ENCODE peak calls at places on chromosomes 3 and 15, in seven cellular contexts. One of them, this sample, is unnamed.
A peak's percentile ranks its signal among the peaks of the same experiment; 100 is the strongest.

GRCh38 chr3:114213669-114214541 is 23.5 kb downstream of the ZNF80 start:
- DNase-seq in activated CD8-positive, alpha-beta memory T cell treated with anti-CD3 and anti-CD28 coated beads, Interleukin-2, amount 50 U/mL, for 4 hours: peak; percentile 70
- DNase-seq in ELR: peak; percentile 90
- DNase-seq in ovary: no peak
- DNase-seq in pancreas: no peak
- DNase-seq in H1: no peak
- DNase-seq in H9: peak; percentile 68
- DNase-seq in this sample: no peak

GRCh38 chr3:169615833-169616232 is 47.7 kb downstream of the MECOM start:
- DNase-seq in activated CD8-positive, alpha-beta memory T cell treated with anti-CD3 and anti-CD28 coated beads, Interleukin-2, amount 50 U/mL, for 4 hours: no peak
- DNase-seq in ELR: no peak
- DNase-seq in pancreas: no peak
- DNase-seq in ovary: no peak
- DNase-seq in H9: no peak
- DNase-seq in H1: no peak
- DNase-seq in this sample: no peak

GRCh38 chr3:194330579-194330978 is 20.5 kb downstream of the CPN2 start:
- DNase-seq in ovary: no peak
- DNase-seq in ELR: no peak
- DNase-seq in activated CD8-positive, alpha-beta memory T cell treated with anti-CD3 and anti-CD28 coated beads, Interleukin-2, amount 50 U/mL, for 4 hours: no peak
- DNase-seq in H9: no peak
- DNase-seq in pancreas: peak; percentile 61
- DNase-seq in H1: no peak
- DNase-seq in this sample: peak; percentile 80

GRCh38 chr15:24718289-24719082 is 42.9 kb downstream of the NPAP1 start:
- DNase-seq in ovary: no peak
- DNase-seq in pancreas: no peak
- DNase-seq in H9: no peak
- DNase-seq in ELR: no peak
- DNase-seq in H1: no peak
- DNase-seq in activated CD8-positive, alpha-beta memory T cell treated with anti-CD3 and anti-CD28 coated beads, Interleukin-2, amount 50 U/mL, for 4 hours: no peak
- DNase-seq in this sample: no peak

GRCh38 chr3:192834428-192834827 is 83.2 kb downstream of the MB21D2 start:
- DNase-seq in ELR: no peak
- DNase-seq in H9: no peak
- DNase-seq in H1: no peak
- DNase-seq in ovary: no peak
- DNase-seq in activated CD8-positive, alpha-beta memory T cell treated with anti-CD3 and anti-CD28 coated beads, Interleukin-2, amount 50 U/mL, for 4 hours: no peak
- DNase-seq in pancreas: no peak
- DNase-seq in this sample: no peak

GRCh38 chr3:170419301-170420087 is 826 bp downstream of the CLDN11 start:
- DNase-seq in H1: peak; percentile 75
- DNase-seq in ELR: peak; percentile 45
- DNase-seq in H9: peak; percentile 72
- DNase-seq in ovary: peak; percentile 78
- DNase-seq in pancreas: no peak
- DNase-seq in activated CD8-positive, alpha-beta memory T cell treated with anti-CD3 and anti-CD28 coated beads, Interleukin-2, amount 50 U/mL, for 4 hours: no peak
- DNase-seq in this sample: no peak

GRCh38 chr3:15157441-15157840 is 48.6 kb upstream of the CAPN7 start:
- DNase-seq in ovary: no peak
- DNase-seq in H1: no peak
- DNase-seq in pancreas: no peak
- DNase-seq in activated CD8-positive, alpha-beta memory T cell treated with anti-CD3 and anti-CD28 coated beads, Interleukin-2, amount 50 U/mL, for 4 hours: no peak
- DNase-seq in H9: no peak
- DNase-seq in ELR: no peak
- DNase-seq in this sample: no peak

GRCh38 chr3:63970596-63971468 is 52.5 kb downstream of the PSMD6 start:
- DNase-seq in ELR: no peak
- DNase-seq in H9: no peak
- DNase-seq in H1: no peak
- DNase-seq in pancreas: no peak
- DNase-seq in ovary: no peak
- DNase-seq in activated CD8-positive, alpha-beta memory T cell treated with anti-CD3 and anti-CD28 coated beads, Interleukin-2, amount 50 U/mL, for 4 hours: no peak
- DNase-seq in this sample: no peak

GRCh38 chr15:90174140-90174891 is 26.8 kb upstream of the SEMA4B start:
- DNase-seq in pancreas: peak; percentile 78
- DNase-seq in activated CD8-positive, alpha-beta memory T cell treated with anti-CD3 and anti-CD28 coated beads, Interleukin-2, amount 50 U/mL, for 4 hours: no peak
- DNase-seq in H9: peak; percentile 41
- DNase-seq in ovary: peak; percentile 91
- DNase-seq in H1: no peak
- DNase-seq in ELR: no peak
- DNase-seq in this sample: peak; percentile 94

GRCh38 chr3:189839576-189839975 is 208.4 kb downstream of the TP63 start:
- DNase-seq in activated CD8-positive, alpha-beta memory T cell treated with anti-CD3 and anti-CD28 coated beads, Interleukin-2, amount 50 U/mL, for 4 hours: no peak
- DNase-seq in ELR: peak; percentile 27
- DNase-seq in pancreas: no peak
- DNase-seq in H9: no peak
- DNase-seq in ovary: no peak
- DNase-seq in H1: no peak
- DNase-seq in this sample: no peak

GRCh38 chr3:30848093-30848779 is 46.2 kb downstream of the GADL1 start:
- DNase-seq in H9: no peak
- DNase-seq in ovary: no peak
- DNase-seq in activated CD8-positive, alpha-beta memory T cell treated with anti-CD3 and anti-CD28 coated beads, Interleukin-2, amount 50 U/mL, for 4 hours: no peak
- DNase-seq in pancreas: no peak
- DNase-seq in ELR: no peak
- DNase-seq in H1: no peak
- DNase-seq in this sample: no peak

GRCh38 chr15:75809986-75810750 is 33.1 kb upstream of the UBE2Q2 start:
- DNase-seq in H1: peak; percentile 72
- DNase-seq in ovary: no peak
- DNase-seq in H9: peak; percentile 72
- DNase-seq in ELR: peak; percentile 51
- DNase-seq in pancreas: peak; percentile 34
- DNase-seq in activated CD8-positive, alpha-beta memory T cell treated with anti-CD3 and anti-CD28 coated beads, Interleukin-2, amount 50 U/mL, for 4 hours: no peak
- DNase-seq in this sample: no peak

GRCh38 chr15:73284073-73284472 is 84.7 kb downstream of the HCN4 start:
- DNase-seq in ovary: no peak
- DNase-seq in H9: no peak
- DNase-seq in ELR: peak; percentile 53
- DNase-seq in H1: no peak
- DNase-seq in pancreas: no peak
- DNase-seq in activated CD8-positive, alpha-beta memory T cell treated with anti-CD3 and anti-CD28 coated beads, Interleukin-2, amount 50 U/mL, for 4 hours: no peak
- DNase-seq in this sample: no peak

GRCh38 chr15:100152463-100152862 is 189.3 kb downstream of the ADAMTS17 start:
- DNase-seq in pancreas: no peak
- DNase-seq in H9: no peak
- DNase-seq in activated CD8-positive, alpha-beta memory T cell treated with anti-CD3 and anti-CD28 coated beads, Interleukin-2, amount 50 U/mL, for 4 hours: no peak
- DNase-seq in H1: no peak
- DNase-seq in ELR: no peak
- DNase-seq in ovary: no peak
- DNase-seq in this sample: peak; percentile 55

GRCh38 chr15:57356178-57356577 is 20.1 kb upstream of the CGNL1 start:
- DNase-seq in H9: no peak
- DNase-seq in ELR: no peak
- DNase-seq in H1: no peak
- DNase-seq in activated CD8-positive, alpha-beta memory T cell treated with anti-CD3 and anti-CD28 coated beads, Interleukin-2, amount 50 U/mL, for 4 hours: no peak
- DNase-seq in pancreas: no peak
- DNase-seq in ovary: no peak
- DNase-seq in this sample: no peak